ENCODE peak calls at places on chromosomes 11 and 22, in nine cellular contexts. One of them, this sample, is unnamed.

GRCh38 chr22:49827853-49828598 is at the start of gene BRD1:
- DNase-seq in sigmoid colon: no peak
- DNase-seq in IMR-90: peak
- DNase-seq in transverse colon: peak
- DNase-seq in lower leg skin: no peak
- DNase-seq in HCT116: no peak
- DNase-seq in adrenal gland: peak
- DNase-seq in tibial nerve: no peak
- DNase-seq in ovary: peak
- DNase-seq in this sample: peak

GRCh38 chr11:129989437-129989836 is 13.2 kb downstream of the PRDM10 start:
- DNase-seq in sigmoid colon: no peak
- DNase-seq in IMR-90: peak
- DNase-seq in transverse colon: no peak
- DNase-seq in lower leg skin: peak
- DNase-seq in HCT116: no peak
- DNase-seq in adrenal gland: no peak
- DNase-seq in tibial nerve: no peak
- DNase-seq in ovary: no peak
- DNase-seq in this sample: no peak

GRCh38 chr11:32200448-32200847 is 109.6 kb downstream of the RCN1 start:
- DNase-seq in sigmoid colon: no peak
- DNase-seq in IMR-90: no peak
- DNase-seq in transverse colon: no peak
- DNase-seq in lower leg skin: peak
- DNase-seq in HCT116: no peak
- DNase-seq in adrenal gland: no peak
- DNase-seq in tibial nerve: no peak
- DNase-seq in ovary: no peak
- DNase-seq in this sample: no peak

GRCh38 chr11:22454461-22454860 is 116.3 kb downstream of the SLC17A6 start:
- DNase-seq in sigmoid colon: no peak
- DNase-seq in IMR-90: peak
- DNase-seq in transverse colon: no peak
- DNase-seq in lower leg skin: no peak
- DNase-seq in HCT116: no peak
- DNase-seq in adrenal gland: no peak
- DNase-seq in tibial nerve: no peak
- DNase-seq in ovary: no peak
- DNase-seq in this sample: no peak

GRCh38 chr11:70432065-70432464 is 33.7 kb downstream of the CTTN start:
- DNase-seq in sigmoid colon: no peak
- DNase-seq in IMR-90: no peak
- DNase-seq in transverse colon: no peak
- DNase-seq in lower leg skin: no peak
- DNase-seq in HCT116: no peak
- DNase-seq in adrenal gland: no peak
- DNase-seq in tibial nerve: no peak
- DNase-seq in ovary: no peak
- DNase-seq in this sample: no peak

GRCh38 chr22:37154925-37155712 is 5.4 kb upstream of the IL2RB start:
- DNase-seq in sigmoid colon: no peak
- DNase-seq in IMR-90: no peak
- DNase-seq in transverse colon: no peak
- DNase-seq in lower leg skin: no peak
- DNase-seq in HCT116: peak
- DNase-seq in adrenal gland: no peak
- DNase-seq in tibial nerve: no peak
- DNase-seq in ovary: no peak
- DNase-seq in this sample: no peak

GRCh38 chr22:22840778-22841177 is 46.8 kb upstream of the IGLL5 start:
- DNase-seq in sigmoid colon: no peak
- DNase-seq in IMR-90: no peak
- DNase-seq in transverse colon: no peak
- DNase-seq in lower leg skin: no peak
- DNase-seq in HCT116: no peak
- DNase-seq in adrenal gland: no peak
- DNase-seq in tibial nerve: peak
- DNase-seq in ovary: no peak
- DNase-seq in this sample: no peak

GRCh38 chr22:28710889-28711285 is 30.7 kb downstream of the CHEK2 start:
- DNase-seq in sigmoid colon: no peak
- DNase-seq in IMR-90: peak
- DNase-seq in transverse colon: no peak
- DNase-seq in lower leg skin: no peak
- DNase-seq in HCT116: no peak
- DNase-seq in adrenal gland: no peak
- DNase-seq in tibial nerve: no peak
- DNase-seq in ovary: no peak
- DNase-seq in this sample: no peak

GRCh38 chr11:8055111-8055835 is 25.7 kb upstream of the TUB start:
- DNase-seq in sigmoid colon: peak
- DNase-seq in IMR-90: no peak
- DNase-seq in transverse colon: no peak
- DNase-seq in lower leg skin: peak
- DNase-seq in HCT116: no peak
- DNase-seq in adrenal gland: no peak
- DNase-seq in tibial nerve: no peak
- DNase-seq in ovary: no peak
- DNase-seq in this sample: no peak
- TF ChIP-seq CTCF in sigmoid colon: no peak
- TF ChIP-seq CTCF in IMR-90: peak
- TF ChIP-seq CTCF in transverse colon: no peak
- TF ChIP-seq CTCF in lower leg skin: no peak
- TF ChIP-seq CTCF in HCT116: peak
- TF ChIP-seq CTCF in adrenal gland: no peak
- TF ChIP-seq CTCF in tibial nerve: no peak
- TF ChIP-seq CTCF in ovary: no peak
- TF ChIP-seq CTCF in this sample: no peak

GRCh38 chr11:75814369-75814685 is 683 bp upstream of the UVRAG start:
- DNase-seq in sigmoid colon: no peak
- DNase-seq in IMR-90: no peak
- DNase-seq in transverse colon: no peak
- DNase-seq in lower leg skin: no peak
- DNase-seq in HCT116: no peak
- DNase-seq in adrenal gland: no peak
- DNase-seq in tibial nerve: no peak
- DNase-seq in ovary: no peak
- DNase-seq in this sample: peak
- TF ChIP-seq POLR2A in sigmoid colon: no peak
- TF ChIP-seq POLR2A in IMR-90: no peak
- TF ChIP-seq POLR2A in transverse colon: no peak
- TF ChIP-seq POLR2A in lower leg skin: no peak
- TF ChIP-seq POLR2A in HCT116: no peak
- TF ChIP-seq POLR2A in adrenal gland: no peak
- TF ChIP-seq POLR2A in tibial nerve: no peak
- TF ChIP-seq POLR2A in ovary: no peak
- TF ChIP-seq POLR2A in this sample: no peak

GRCh38 chr11:34844466-34845112 is 71.6 kb downstream of the APIP start:
- DNase-seq in sigmoid colon: no peak
- DNase-seq in IMR-90: no peak
- DNase-seq in transverse colon: no peak
- DNase-seq in lower leg skin: no peak
- DNase-seq in HCT116: no peak
- DNase-seq in adrenal gland: no peak
- DNase-seq in tibial nerve: no peak
- DNase-seq in ovary: no peak
- DNase-seq in this sample: no peak

GRCh38 chr11:34846467-34846866 is 69.7 kb downstream of the APIP start:
- DNase-seq in sigmoid colon: no peak
- DNase-seq in IMR-90: no peak
- DNase-seq in transverse colon: no peak
- DNase-seq in lower leg skin: no peak
- DNase-seq in HCT116: no peak
- DNase-seq in adrenal gland: no peak
- DNase-seq in tibial nerve: no peak
- DNase-seq in ovary: no peak
- DNase-seq in this sample: no peak

GRCh38 chr11:34837246-34837856 is 78.8 kb downstream of the APIP start:
- DNase-seq in sigmoid colon: no peak
- DNase-seq in IMR-90: no peak
- DNase-seq in transverse colon: no peak
- DNase-seq in lower leg skin: no peak
- DNase-seq in HCT116: no peak
- DNase-seq in adrenal gland: no peak
- DNase-seq in tibial nerve: no peak
- DNase-seq in ovary: no peak
- DNase-seq in this sample: no peak

GRCh38 chr11:34839969-34840368 is 76.2 kb downstream of the APIP start:
- DNase-seq in sigmoid colon: no peak
- DNase-seq in IMR-90: no peak
- DNase-seq in transverse colon: no peak
- DNase-seq in lower leg skin: no peak
- DNase-seq in HCT116: no peak
- DNase-seq in adrenal gland: no peak
- DNase-seq in tibial nerve: no peak
- DNase-seq in ovary: no peak
- DNase-seq in this sample: no peak

DNA sequence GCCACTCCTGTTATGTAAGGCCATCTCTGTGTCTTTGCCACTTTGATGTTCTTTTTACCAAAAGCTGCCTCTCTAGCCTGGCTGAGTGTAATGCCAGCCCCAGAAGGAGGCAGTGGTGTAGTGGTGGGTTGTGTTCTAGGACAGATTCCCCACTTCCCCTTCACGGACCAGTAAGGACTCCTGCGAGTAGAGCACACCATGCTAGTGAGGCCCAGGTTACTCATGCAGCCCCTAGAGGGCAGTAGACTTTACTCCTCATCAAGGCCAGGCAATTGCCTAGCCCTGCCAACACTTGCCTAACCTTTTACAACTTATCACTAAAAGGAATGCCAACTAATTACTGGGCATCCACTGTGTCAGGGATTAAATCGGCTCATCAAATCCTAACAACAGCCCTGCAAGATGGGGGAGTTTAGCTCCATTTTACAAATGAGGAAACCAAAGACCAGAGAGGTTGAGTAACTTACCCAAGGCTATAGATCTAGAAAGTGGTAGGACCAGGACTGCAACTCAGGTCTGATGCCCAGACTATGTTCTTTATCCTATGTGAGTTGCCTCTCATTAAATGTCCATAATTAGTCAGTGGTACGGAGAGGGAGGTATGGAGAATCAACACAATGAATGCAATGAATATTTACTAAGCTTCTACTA is 75.3 kb downstream of the APIP start:
- DNase-seq in sigmoid colon: no peak
- DNase-seq in IMR-90: peak
- DNase-seq in transverse colon: peak
- DNase-seq in lower leg skin: no peak
- DNase-seq in HCT116: peak
- DNase-seq in adrenal gland: peak
- DNase-seq in tibial nerve: no peak
- DNase-seq in ovary: no peak
- DNase-seq in this sample: peak
- TF ChIP-seq CTCF in sigmoid colon: no peak
- TF ChIP-seq CTCF in IMR-90: peak
- TF ChIP-seq CTCF in transverse colon: peak
- TF ChIP-seq CTCF in lower leg skin: no peak
- TF ChIP-seq CTCF in HCT116: peak
- TF ChIP-seq CTCF in adrenal gland: peak
- TF ChIP-seq CTCF in tibial nerve: peak
- TF ChIP-seq CTCF in ovary: no peak
- TF ChIP-seq CTCF in this sample: no peak

GRCh38 chr11:8811571-8811970 is 99.4 kb upstream of the AKIP1 start:
- DNase-seq in sigmoid colon: no peak
- DNase-seq in IMR-90: peak
- DNase-seq in transverse colon: no peak
- DNase-seq in lower leg skin: no peak
- DNase-seq in HCT116: no peak
- DNase-seq in adrenal gland: no peak
- DNase-seq in tibial nerve: no peak
- DNase-seq in ovary: no peak
- DNase-seq in this sample: no peak

GRCh38 chr11:8809185-8809584 is 101.8 kb upstream of the AKIP1 start:
- DNase-seq in sigmoid colon: no peak
- DNase-seq in IMR-90: no peak
- DNase-seq in transverse colon: no peak
- DNase-seq in lower leg skin: no peak
- DNase-seq in HCT116: no peak
- DNase-seq in adrenal gland: no peak
- DNase-seq in tibial nerve: no peak
- DNase-seq in ovary: no peak
- DNase-seq in this sample: no peak

GRCh38 chr11:8809605-8810272 is 101.2 kb upstream of the AKIP1 start:
- DNase-seq in sigmoid colon: no peak
- DNase-seq in IMR-90: no peak
- DNase-seq in transverse colon: no peak
- DNase-seq in lower leg skin: no peak
- DNase-seq in HCT116: no peak
- DNase-seq in adrenal gland: no peak
- DNase-seq in tibial nerve: no peak
- DNase-seq in ovary: no peak
- DNase-seq in this sample: no peak

GRCh38 chr11:8812438-8812837 is 98.6 kb upstream of the AKIP1 start:
- DNase-seq in sigmoid colon: peak
- DNase-seq in IMR-90: no peak
- DNase-seq in transverse colon: no peak
- DNase-seq in lower leg skin: peak
- DNase-seq in HCT116: no peak
- DNase-seq in adrenal gland: peak
- DNase-seq in tibial nerve: peak
- DNase-seq in ovary: peak
- DNase-seq in this sample: peak

DNA sequence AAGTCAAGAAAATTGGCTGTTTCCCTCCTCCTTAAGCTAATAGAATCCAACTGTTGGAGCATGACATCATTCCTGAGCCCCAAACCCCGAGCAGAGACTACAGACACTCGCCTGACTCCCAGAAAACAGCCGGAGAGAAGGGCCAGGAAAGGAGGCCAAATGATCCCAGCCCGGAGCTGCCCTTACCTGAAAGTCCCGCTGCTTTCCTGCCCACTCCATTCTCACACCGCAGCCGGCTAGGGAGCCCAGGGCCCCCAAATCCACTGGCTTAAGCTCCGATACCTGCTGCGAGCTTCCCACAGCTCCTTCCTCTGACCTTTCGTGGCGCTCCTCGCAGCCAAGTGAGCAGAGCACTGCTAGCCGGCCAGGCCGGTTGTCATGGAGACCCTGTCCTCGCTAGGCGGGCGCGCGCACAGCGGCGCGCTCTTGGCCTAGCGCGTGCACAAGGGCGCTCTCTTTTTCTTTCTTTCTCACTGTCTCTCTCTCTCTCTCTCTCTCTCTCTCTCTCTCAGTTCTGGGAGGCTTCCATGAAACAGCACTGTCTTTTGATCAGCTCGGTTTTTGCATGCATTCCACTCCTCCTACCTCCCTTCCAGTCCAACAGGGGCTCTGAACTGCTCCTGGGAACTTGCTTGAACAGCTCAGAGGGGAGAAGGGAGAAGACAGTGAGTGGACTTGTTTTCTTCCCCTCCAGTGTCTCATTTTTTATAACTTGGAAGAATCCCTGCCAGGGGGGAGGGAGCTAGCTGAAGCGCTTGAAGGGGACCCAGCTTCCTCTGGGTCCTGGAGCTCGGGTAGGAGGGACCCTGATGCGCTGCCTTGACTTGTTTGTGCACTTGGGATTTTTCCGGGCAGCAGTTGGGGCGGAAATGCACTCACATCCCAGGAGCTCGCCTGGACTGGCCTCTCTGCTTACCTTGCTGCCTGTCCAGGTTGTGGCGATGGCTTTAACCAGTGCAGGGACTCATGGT is 100.4 kb upstream of the AKIP1 start:
- DNase-seq in sigmoid colon: peak
- DNase-seq in IMR-90: peak
- DNase-seq in transverse colon: peak
- DNase-seq in lower leg skin: peak
- DNase-seq in HCT116: no peak
- DNase-seq in adrenal gland: peak
- DNase-seq in tibial nerve: peak
- DNase-seq in ovary: peak
- DNase-seq in this sample: peak
- TF ChIP-seq POLR2A in sigmoid colon: peak
- TF ChIP-seq POLR2A in IMR-90: no peak
- TF ChIP-seq POLR2A in transverse colon: peak
- TF ChIP-seq POLR2A in lower leg skin: no peak
- TF ChIP-seq POLR2A in HCT116: no peak
- TF ChIP-seq POLR2A in adrenal gland: peak
- TF ChIP-seq POLR2A in tibial nerve: peak
- TF ChIP-seq POLR2A in ovary: peak
- TF ChIP-seq POLR2A in this sample: peak